ENCODE peak calls at places on chromosomes 6 and 20, in seven cellular contexts. F is IMR-90, J is transverse colon, E is brain microvascular endothelial cell, A is psoas muscle, K is ovary, V is cardiac muscle cell. L is an unnamed sample.

GRCh38 chr6:39997101-39997635 is 62.9 kb upstream of the MOCS1 start:
- DNase-seq in E (no peak), A (no peak), K (no peak), J (no peak), V (no peak), F (no peak), L (no peak)

GRCh38 chr20:47316776-47317126 is 39.7 kb downstream of the ZMYND8 start:
- DNase-seq in F (no peak), V (no peak), E (no peak), J (no peak), K (no peak), A (no peak), L (no peak)

GRCh38 chr6:131383421-131384411 is 189.3 kb upstream of the ARG1 start:
- DNase-seq in V (no peak), J (no peak), F (no peak), E (no peak), A (no peak), K (no peak), L (no peak)

GRCh38 chr20:37120497-37120896 is 24.7 kb upstream of the RBL1 start:
- DNase-seq in K (no peak), F (no peak), J (no peak), E (no peak), A (no peak), V (no peak), L (no peak)

GRCh38 chr6:41286544-41287346 is at the start of gene TREM1:
- DNase-seq in F (peak; percentile 51), J (peak; percentile 35), V (no peak), A (peak; percentile 26), E (peak; percentile 56), K (no peak), L (no peak)

GRCh38 chr6:5094327-5094726 is 9.2 kb downstream of the PPP1R3G start:
- DNase-seq in V (no peak), A (no peak), E (peak; percentile 86), K (no peak), F (peak; percentile 98), J (no peak), L (no peak)

GRCh38 chr6:134840086-134840485 is 109.8 kb downstream of the ALDH8A1 start:
- DNase-seq in E (no peak), K (no peak), A (no peak), F (no peak), J (peak; percentile 24), V (no peak), L (no peak)

GRCh38 chr6:36519352-36519751 is 27.9 kb downstream of the STK38 start:
- DNase-seq in A (no peak), F (no peak), K (no peak), V (no peak), J (no peak), E (no peak), L (no peak)

GRCh38 chr6:131575834-131576478 is 2.9 kb downstream of the ARG1 start:
- DNase-seq in E (no peak), K (no peak), J (no peak), A (no peak), F (no peak), V (no peak), L (no peak)

GRCh38 chr6:144768676-144769599 is 483.8 kb downstream of the UTRN start:
- DNase-seq in V (no peak), A (no peak), K (no peak), F (no peak), E (no peak), J (no peak), L (no peak)

GRCh38 chr6:157411368-157411767 is 30.4 kb downstream of the ZDHHC14 start:
- DNase-seq in E (no peak), A (no peak), F (no peak), V (no peak), J (no peak), K (no peak), L (no peak)

GRCh38 chr6:75154973-75155372 is 50.9 kb downstream of the COL12A1 start:
- DNase-seq in E (no peak), F (no peak), J (no peak), A (no peak), V (no peak), K (no peak), L (no peak)

GRCh38 chr6:75155586-75155985 is 50.3 kb downstream of the COL12A1 start:
- DNase-seq in K (no peak), J (no peak), F (no peak), V (no peak), A (no peak), E (peak; percentile 24), L (no peak)

GRCh38 chr6:75156186-75156878 is 49.5 kb downstream of the COL12A1 start:
- DNase-seq in K (no peak), E (no peak), V (no peak), A (no peak), F (no peak), J (no peak), L (no peak)

GRCh38 chr6:75158176-75158575 is 47.7 kb downstream of the COL12A1 start:
- DNase-seq in F (no peak), E (no peak), J (no peak), K (no peak), A (no peak), V (no peak), L (no peak)

GRCh38 chr6:75157336-75157735 is 48.5 kb downstream of the COL12A1 start:
- DNase-seq in E (no peak), F (no peak), A (no peak), K (no peak), J (no peak), V (no peak), L (no peak)
- TF ChIP-seq CTCF in E (no peak), F (no peak), A (no peak), K (no peak), J (no peak), V (no peak), L (no peak)

GRCh38 chr6:85640806-85641205 is 1.9 kb downstream of the SYNCRIP start:
- DNase-seq in F (peak; percentile 24), E (no peak), A (no peak), J (no peak), K (no peak), V (no peak), L (no peak)
- H3K4me3 ChIP-seq in F (peak overlapping the region; percentile 95), E (peak overlapping the region; percentile 100), A (peak overlapping the region; percentile 87), J (peak overlapping the region; percentile 96), K (peak overlapping the region; percentile 77), V (peak overlapping the region; percentile 76), L (peak overlapping the region; percentile 80)

DNA sequence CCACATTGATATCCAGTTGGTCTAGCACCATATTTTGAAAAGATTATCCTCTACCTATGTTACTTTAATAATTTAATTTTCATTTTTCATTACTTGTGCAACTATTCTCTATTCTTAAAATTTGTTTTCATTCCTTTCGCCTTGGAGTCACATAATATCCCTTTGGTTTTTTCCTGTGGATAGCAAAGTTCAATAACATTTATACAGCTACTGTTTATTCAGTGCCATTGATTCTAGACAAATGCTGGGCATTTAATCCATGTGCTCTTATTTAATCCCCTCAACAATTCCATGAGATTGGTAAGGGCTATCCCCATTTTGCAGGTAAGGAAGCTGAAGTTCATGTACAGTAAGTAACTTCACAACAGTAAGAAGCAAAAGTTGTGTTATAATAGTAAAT is 32.6 kb downstream of the PSMF1 start:
- DNase-seq in J (no peak), V (no peak), F (no peak), E (no peak), K (no peak), A (no peak), L (no peak)
- H3K36me3 ChIP-seq in J (no peaks in the 10 kb centered on the region), V (peaks cover 6% of the 10 kb centered on the region), F (peaks cover 24% of the 10 kb centered on the region), E (peaks cover 13% of the 10 kb centered on the region), K (no peaks in the 10 kb centered on the region), A (peaks cover 54% of the 10 kb centered on the region), L (peaks cover 30% of the 10 kb centered on the region)

DNA sequence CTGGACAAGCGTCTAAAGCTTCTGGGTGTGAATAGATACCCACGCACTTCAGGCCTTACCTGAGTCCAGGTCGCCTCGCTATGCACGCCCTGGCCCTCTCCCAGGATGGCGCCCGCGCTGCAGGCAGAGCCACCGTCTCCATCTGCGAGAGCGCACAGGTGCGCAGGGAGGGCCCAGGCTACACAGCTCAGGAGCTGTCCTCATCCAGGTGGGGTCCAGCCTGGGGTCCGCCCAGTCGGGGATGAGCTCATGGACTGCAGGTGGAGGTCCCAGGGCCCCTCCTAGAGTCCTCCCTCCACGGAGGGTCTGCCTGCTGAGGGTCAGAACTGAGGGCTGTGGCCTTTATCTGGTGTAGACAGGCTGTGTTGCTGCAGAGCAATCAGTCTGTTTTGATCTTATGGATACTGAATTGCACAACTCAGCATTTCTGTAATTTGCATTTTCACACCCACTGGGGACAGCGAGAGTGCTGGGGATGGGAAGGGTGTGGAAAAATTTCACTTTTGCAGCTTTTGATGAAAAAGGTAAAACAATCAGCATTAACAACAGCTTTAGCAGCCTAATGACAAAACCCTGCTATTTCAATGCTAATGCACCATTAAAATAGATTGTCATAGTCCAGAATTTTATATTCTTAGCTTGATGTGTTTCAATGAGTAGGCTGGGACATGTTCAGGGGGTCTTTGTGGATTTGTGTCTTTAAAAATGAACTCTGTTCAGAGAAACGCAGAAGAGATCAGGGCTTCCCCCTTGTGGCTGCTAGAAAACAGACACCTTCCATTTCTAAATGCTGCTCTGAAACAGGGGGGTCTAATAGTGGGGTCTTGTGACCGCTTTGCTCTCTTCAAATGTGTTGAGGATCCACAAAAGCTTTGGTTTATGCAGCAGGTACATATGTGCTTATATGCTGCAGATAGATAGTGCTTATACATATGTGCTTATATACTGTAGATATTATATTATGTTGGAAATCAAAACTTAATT is 77.8 kb upstream of the PHACTR3 start:
- DNase-seq in J (no peak), K (no peak), V (peak; percentile 17), E (no peak), F (no peak), A (no peak), L (no peak)
- TF ChIP-seq CTCF in J (no peak), K (no peak), V (peak; percentile 40), E (peak; percentile 55), F (peak; percentile 20), A (no peak), L (no peak)

DNA sequence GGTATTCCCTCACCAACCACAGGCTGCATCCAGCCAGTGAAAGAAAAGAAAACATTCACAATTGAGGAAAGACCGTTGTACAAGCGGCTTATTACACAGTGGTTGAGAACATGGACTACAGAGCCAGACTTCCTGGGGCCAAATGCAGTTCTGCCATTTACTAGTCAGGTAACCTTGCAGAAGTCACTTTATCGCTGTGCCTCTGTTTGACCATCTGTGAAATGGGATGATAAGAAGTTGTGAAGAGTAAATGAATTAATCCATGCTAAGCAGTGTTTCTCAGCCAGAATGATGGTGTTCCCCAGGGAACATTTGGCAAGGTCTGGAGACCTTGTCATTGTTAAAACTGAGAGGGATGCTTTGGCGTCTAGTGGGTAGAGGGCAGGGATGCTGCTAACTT is 14.8 kb downstream of the ARHGAP40 start:
- DNase-seq in J (no peak), E (no peak), F (no peak), K (no peak), A (no peak), V (no peak), L (no peak)
- H3K4me3 ChIP-seq in J (no peak overlapping the region), E (no peak overlapping the region), F (no peak overlapping the region), K (no peak overlapping the region), A (no peak overlapping the region), V (no peak overlapping the region), L (no peak overlapping the region)

GRCh38 chr6:117617766-117618035 is 15.4 kb upstream of the GOPC start:
- DNase-seq in K (no peak), E (no peak), J (no peak), F (no peak), V (no peak), A (no peak), L (no peak)
- H3K36me3 ChIP-seq in K (no peaks in the 10 kb centered on the region), E (no peaks in the 10 kb centered on the region), J (no peaks in the 10 kb centered on the region), F (no peaks in the 10 kb centered on the region), V (no peaks in the 10 kb centered on the region), A (no peaks in the 10 kb centered on the region), L (no peaks in the 10 kb centered on the region)

L was measured in thoracic aorta.